ENCODE peak calls at places on chromosome 4, in ten cellular contexts. P, R, Q, I, L, E, Z, N, V and U are unnamed samples.
A peak's percentile ranks its signal among the peaks of the same experiment; 100 is the strongest.

GRCh38 chr4:123121241-123121907 is 199.0 kb upstream of the NUDT6 start:
- DNase-seq in P (no peak), R (no peak), Q (no peak), I (no peak), L (no peak), E (no peak), Z (no peak), N (no peak), V (no peak), U (no peak)

GRCh38 chr4:183637461-183637860 is 21.5 kb downstream of the RWDD4 start:
- DNase-seq in P (no peak), R (no peak), Q (no peak), I (no peak), L (no peak), E (no peak), Z (no peak), N (no peak), V (no peak), U (no peak)

GRCh38 chr4:125750827-125751466 is 436.2 kb downstream of the FAT4 start:
- DNase-seq in P (peak; percentile 80), R (no peak), Q (no peak), I (no peak), L (no peak), E (no peak), Z (peak; percentile 76), N (no peak), V (no peak), U (no peak)

GRCh38 chr4:151358266-151358665 is 32.9 kb upstream of the SH3D19 start:
- DNase-seq in P (no peak), R (no peak), Q (no peak), I (no peak), L (no peak), E (no peak), Z (no peak), N (no peak), V (no peak), U (no peak)

GRCh38 chr4:70863099-70863790 is 23.6 kb upstream of the GRSF1 start:
- DNase-seq in P (no peak), R (no peak), Q (no peak), I (no peak), L (no peak), E (no peak), Z (no peak), N (no peak), V (no peak), U (no peak)

GRCh38 chr4:85127653-85128052 is 161.2 kb upstream of the WDFY3 start:
- DNase-seq in P (peak; percentile 81), R (no peak), Q (no peak), I (no peak), L (no peak), E (peak; percentile 34), Z (peak; percentile 92), N (no peak), V (no peak), U (no peak)

GRCh38 chr4:174516345-174516744 is 5.9 kb downstream of the HPGD start:
- DNase-seq in P (no peak), R (no peak), Q (no peak), I (no peak), L (no peak), E (no peak), Z (no peak), N (no peak), V (no peak), U (no peak)

GRCh38 chr4:25915359-25915716 is 1.3 kb downstream of the SMIM20 start:
- DNase-seq in P (no peak), R (no peak), Q (no peak), I (no peak), L (no peak), E (no peak), Z (no peak), N (no peak), V (no peak), U (no peak)

GRCh38 chr4:161767116-161767515 is 396.7 kb downstream of the FSTL5 start:
- DNase-seq in P (no peak), R (no peak), Q (no peak), I (no peak), L (no peak), E (no peak), Z (no peak), N (no peak), V (no peak), U (no peak)

GRCh38 chr4:124070688-124071484 is 641.6 kb downstream of the ANKRD50 start:
- DNase-seq in P (no peak), R (no peak), Q (no peak), I (no peak), L (no peak), E (no peak), Z (no peak), N (no peak), V (no peak), U (no peak)

GRCh38 chr4:76708986-76709385 is 189.0 kb downstream of the SOWAHB start:
- DNase-seq in P (no peak), R (no peak), Q (no peak), I (no peak), L (no peak), E (no peak), Z (no peak), N (no peak), V (no peak), U (no peak)

GRCh38 chr4:742742-743311 is 37.2 kb downstream of the PCGF3 start:
- DNase-seq in P (peak; percentile 80), R (peak; percentile 78), Q (peak; percentile 67), I (peak; percentile 55), L (no peak), E (peak; percentile 85), Z (peak; percentile 92), N (peak; percentile 77), V (no peak), U (peak; percentile 48)

GRCh38 chr4:74649193-74649592 is 145.1 kb downstream of the BTC start:
- DNase-seq in P (no peak), R (no peak), Q (no peak), I (no peak), L (no peak), E (no peak), Z (no peak), N (no peak), V (no peak), U (no peak)

GRCh38 chr4:74654230-74654681 is 140.1 kb downstream of the BTC start:
- DNase-seq in P (no peak), R (no peak), Q (no peak), I (no peak), L (no peak), E (no peak), Z (no peak), N (peak; percentile 35), V (no peak), U (no peak)

GRCh38 chr4:74656596-74656995 is 137.7 kb downstream of the BTC start:
- DNase-seq in P (no peak), R (no peak), Q (no peak), I (no peak), L (no peak), E (no peak), Z (no peak), N (no peak), V (no peak), U (no peak)

GRCh38 chr4:74651198-74651597 is 143.1 kb downstream of the BTC start:
- DNase-seq in P (no peak), R (no peak), Q (no peak), I (no peak), L (no peak), E (no peak), Z (no peak), N (no peak), V (no peak), U (no peak)

DNA sequence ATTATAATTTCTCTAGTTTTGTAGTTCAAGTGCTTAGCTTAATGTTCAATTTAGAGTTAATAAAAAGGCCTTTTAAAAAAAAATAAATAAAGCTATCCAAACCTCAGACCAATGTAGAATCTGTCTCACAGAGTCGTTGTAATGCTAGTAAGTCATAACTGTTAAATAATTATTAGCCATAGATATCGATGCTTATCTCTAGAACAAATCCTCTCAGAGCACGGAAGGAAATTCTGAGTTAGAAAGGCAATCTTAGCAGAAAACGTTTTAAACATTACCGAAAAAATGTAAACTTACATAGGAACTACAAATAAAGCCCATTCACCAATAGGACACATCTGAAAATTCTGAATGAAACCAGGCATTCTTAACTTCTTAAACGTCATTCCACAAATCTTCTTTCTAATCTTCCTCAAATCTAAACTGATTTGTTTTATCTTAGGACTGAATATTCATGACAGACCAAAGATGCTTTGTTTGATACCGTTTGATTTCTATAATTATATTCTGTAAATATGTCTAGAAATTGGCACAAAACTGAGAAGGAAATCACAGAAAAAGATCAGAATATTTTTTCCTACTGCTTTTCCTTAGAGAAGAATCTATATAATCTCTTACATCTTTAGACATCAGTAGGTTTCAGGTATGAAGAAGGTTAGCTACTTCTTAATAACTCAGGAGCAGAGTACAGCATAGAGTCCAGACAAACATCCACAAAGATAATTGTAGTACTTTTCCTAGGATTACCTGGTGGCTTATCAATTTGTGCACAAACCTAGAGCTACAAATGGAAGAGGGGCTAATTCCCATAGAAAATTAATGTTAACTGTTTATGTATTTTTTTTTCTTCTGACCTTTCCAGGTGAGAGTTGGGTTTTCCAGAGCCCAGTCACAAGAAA is 140.7 kb downstream of the BTC start:
- DNase-seq in P (no peak), R (no peak), Q (no peak), I (no peak), L (no peak), E (no peak), Z (no peak), N (no peak), V (no peak), U (no peak)
- H3K27ac ChIP-seq in P (no peak overlapping the region), R (no peak overlapping the region), Q (no peak overlapping the region), I (no peak overlapping the region), L (no peak overlapping the region), E (no peak overlapping the region), Z (no peak overlapping the region), N (no peak overlapping the region), V (no peak overlapping the region), U (no peak overlapping the region)

GRCh38 chr4:169270156-169270809 is 473 bp downstream of the SH3RF1 start:
- DNase-seq in P (peak; percentile 70), R (peak; percentile 86), Q (peak; percentile 70), I (peak; percentile 19), L (peak; percentile 87), E (peak; percentile 92), Z (peak; percentile 84), N (peak; percentile 63), V (no peak), U (peak; percentile 17)
- TF ChIP-seq CTCF in P (no peak), R (no peak), Q (peak; percentile 35), I (no peak), L (no peak), E (no peak), Z (peak; percentile 50), N (no peak), V (no peak), U (peak; percentile 11)

GRCh38 chr4:11440481-11441181 is 11.9 kb upstream of the HS3ST1 start:
- DNase-seq in P (no peak), R (no peak), Q (no peak), I (no peak), L (no peak), E (no peak), Z (no peak), N (no peak), V (no peak), U (no peak)
- H3K27ac ChIP-seq in P (no peak overlapping the region), R (no peak overlapping the region), Q (no peak overlapping the region), I (no peak overlapping the region), L (no peak overlapping the region), E (no peak overlapping the region), Z (no peak overlapping the region), N (no peak overlapping the region), V (no peak overlapping the region), U (no peak overlapping the region)

DNA sequence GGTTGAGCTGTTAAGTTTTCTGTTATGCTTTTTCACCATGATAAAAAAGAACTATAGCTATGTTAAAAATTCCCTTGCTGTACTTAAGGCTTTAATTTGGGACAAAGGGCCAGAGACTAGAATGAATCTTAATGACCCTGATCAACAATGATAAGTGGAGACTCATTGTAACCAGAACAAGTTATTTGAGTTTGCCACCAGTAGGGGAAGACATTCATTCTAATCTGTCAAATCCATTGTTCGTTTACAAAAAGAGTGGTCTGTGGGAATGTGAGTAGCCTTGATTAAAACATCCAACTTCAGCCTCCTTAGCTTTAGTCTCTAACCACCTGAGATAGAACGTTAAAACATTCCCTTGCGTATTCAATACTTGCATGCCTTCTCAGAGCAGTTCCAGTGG is 66.0 kb downstream of the EGF start:
- DNase-seq in P (peak; percentile 59), R (no peak), Q (no peak), I (no peak), L (no peak), E (no peak), Z (no peak), N (no peak), V (no peak), U (no peak)
- TF ChIP-seq CTCF in P (no peak), R (no peak), Q (no peak), I (no peak), L (no peak), E (no peak), Z (peak; percentile 71), N (no peak), V (no peak), U (no peak)